ENCODE peak calls at places on chromosome 1, in ten cellular contexts. T is COR-L47; L is lower lobe of right lung; E is SK-N-DZ; Z is stimulated activated effector memory CD8-positive, alpha-beta T cell treated with anti-CD3 and anti-CD28 coated beads, Interleukin-12 subunit alpha, Interleukin-12 subunit beta, amount 100 ng/mL, for 72 hours; U is glutamatergic neuron; P is smooth muscle cell of the brain vasculature; V is T follicular helper cell; O is AG04450; F is T-helper 9 cell. D is an unnamed sample.

GRCh38 chr1:94661431-94661830 is 119.9 kb upstream of the F3 start:
- DNase-seq in L (no peak), P (no peak), T (no peak), Z (no peak), U (no peak), V (no peak), F (no peak), O (no peak), E (no peak), D (no peak)

GRCh38 chr1:22259581-22260282 is 116.8 kb upstream of the WNT4 start:
- DNase-seq in T (peak; percentile 72), P (peak; percentile 52), U (no peak), O (no peak), E (no peak), L (peak; percentile 68), V (no peak), F (no peak), Z (no peak), D (peak; percentile 14)

GRCh38 chr1:181442181-181442525 is 41.2 kb upstream of the CACNA1E start:
- DNase-seq in F (no peak), U (no peak), P (no peak), O (no peak), Z (no peak), E (no peak), V (no peak), T (no peak), L (no peak), D (no peak)

GRCh38 chr1:112034277-112034676 is 44.8 kb upstream of the KCND3 start:
- DNase-seq in Z (no peak), F (no peak), E (no peak), V (no peak), P (no peak), L (no peak), O (no peak), T (no peak), U (no peak), D (no peak)

GRCh38 chr1:87435484-87435883 is 106.8 kb downstream of the LMO4 start:
- DNase-seq in Z (no peak), U (no peak), T (no peak), V (no peak), P (no peak), O (no peak), E (no peak), F (no peak), L (no peak), D (no peak)

GRCh38 chr1:48807599-48808260 is 31.0 kb upstream of the BEND5 start:
- DNase-seq in Z (no peak), T (no peak), O (no peak), V (no peak), L (no peak), E (no peak), F (no peak), P (no peak), U (no peak), D (no peak)

GRCh38 chr1:156452863-156453262 is 47.7 kb downstream of the MEF2D start:
- DNase-seq in E (no peak), Z (no peak), L (no peak), O (no peak), U (no peak), P (no peak), V (no peak), T (no peak), F (no peak), D (no peak)

GRCh38 chr1:78892251-78892650 is 114.3 kb downstream of the ADGRL4 start:
- DNase-seq in V (no peak), U (no peak), P (no peak), F (no peak), L (no peak), E (no peak), O (no peak), T (no peak), Z (no peak), D (no peak)

GRCh38 chr1:185917646-185918045 is 183.5 kb downstream of the HMCN1 start:
- DNase-seq in U (no peak), F (no peak), T (no peak), L (no peak), O (peak; percentile 20), V (no peak), P (no peak), Z (no peak), E (no peak), D (peak; percentile 18)

GRCh38 chr1:189538271-189538670 is 939.4 kb downstream of the BRINP3 start:
- DNase-seq in F (no peak), L (no peak), O (no peak), E (no peak), V (no peak), T (no peak), P (no peak), U (no peak), Z (no peak), D (no peak)

GRCh38 chr1:53535846-53536245 is 76.6 kb downstream of the DMRTB1 start:
- DNase-seq in U (no peak), E (no peak), V (no peak), Z (no peak), P (no peak), F (no peak), T (no peak), O (no peak), L (no peak), D (peak; percentile 61)

GRCh38 chr1:33022650-33023200 is 14.0 kb downstream of the AK2 start:
- DNase-seq in Z (no peak), F (no peak), L (no peak), U (no peak), T (no peak), P (no peak), E (no peak), O (no peak), V (no peak), D (no peak)

GRCh38 chr1:5659606-5660005 is 332.6 kb downstream of the NPHP4 start:
- DNase-seq in T (no peak), P (no peak), E (no peak), O (no peak), Z (no peak), V (no peak), U (no peak), L (no peak), F (no peak), D (no peak)

GRCh38 chr1:43531906-43532584 is 1.4 kb downstream of the PTPRF start:
- DNase-seq in T (no peak), F (no peak), U (peak; percentile 27), L (no peak), P (no peak), O (no peak), E (no peak), V (no peak), Z (no peak), D (peak; percentile 23)

GRCh38 chr1:218474089-218474488 is 129.0 kb downstream of the TGFB2 start:
- DNase-seq in E (no peak), P (no peak), F (no peak), U (no peak), V (no peak), O (no peak), Z (no peak), L (no peak), T (no peak), D (no peak)

GRCh38 chr1:46532095-46532494 is 19.4 kb downstream of the KNCN start:
- DNase-seq in U (no peak), P (no peak), O (no peak), V (no peak), L (no peak), F (no peak), E (no peak), Z (peak; percentile 64), T (no peak), D (no peak)

GRCh38 chr1:43280683-43281082 is 4.7 kb downstream of the C1orf210 start:
- DNase-seq in P (no peak), Z (no peak), T (no peak), L (no peak), U (no peak), F (no peak), V (no peak), O (no peak), E (no peak), D (no peak)

GRCh38 chr1:66271216-66271903 is 262.6 kb upstream of the SGIP1 start:
- DNase-seq in T (peak; percentile 52), P (peak; percentile 90), O (peak; percentile 97), V (peak; percentile 32), E (peak; percentile 54), U (no peak), Z (no peak), L (peak; percentile 66), F (no peak), D (peak; percentile 98)

GRCh38 chr1:212987702-212988322 is 27.9 kb downstream of the ANGEL2 start:
- DNase-seq in O (peak; percentile 10), P (no peak), L (no peak), V (no peak), F (no peak), T (no peak), U (no peak), E (no peak), Z (no peak), D (peak; percentile 34)

GRCh38 chr1:79044974-79045650 is 38.6 kb upstream of the ADGRL4 start:
- DNase-seq in T (no peak), P (no peak), O (no peak), F (no peak), V (no peak), Z (no peak), E (no peak), L (no peak), U (peak; percentile 21), D (no peak)

GRCh38 chr1:170694172-170694926 is 30.4 kb downstream of the PRRX1 start:
- DNase-seq in O (no peak), V (no peak), U (no peak), L (no peak), P (no peak), F (no peak), T (no peak), Z (no peak), E (no peak), D (no peak)

GRCh38 chr1:153699116-153699515 is 20.6 kb downstream of the NPR1 start:
- DNase-seq in P (no peak), F (no peak), Z (no peak), L (no peak), T (no peak), V (no peak), O (no peak), E (no peak), U (no peak), D (peak; percentile 73)

GRCh38 chr1:32539584-32540571 is 651 bp downstream of the ZBTB8A start:
- DNase-seq in V (no peak), E (peak; percentile 10), F (no peak), T (peak; percentile 32), L (peak; percentile 53), O (no peak), U (peak; percentile 73), P (no peak), Z (peak; percentile 48), D (peak; percentile 65)

GRCh38 chr1:182794802-182795201 is 5.2 kb downstream of the NPL start:
- DNase-seq in E (no peak), T (no peak), P (no peak), O (no peak), Z (no peak), F (no peak), V (no peak), L (no peak), U (no peak), D (no peak)

GRCh38 chr1:56535362-56535761 is 44.0 kb downstream of the PLPP3 start:
- DNase-seq in T (no peak), F (no peak), U (no peak), V (no peak), E (no peak), L (no peak), O (no peak), Z (no peak), P (no peak), D (no peak)

GRCh38 chr1:234613128-234613875 is 3.3 kb upstream of the IRF2BP2 start:
- DNase-seq in U (no peak), L (no peak), P (no peak), V (no peak), Z (no peak), T (no peak), O (no peak), E (no peak), F (no peak), D (peak; percentile 61)

GRCh38 chr1:181817091-181817490 is 244.4 kb downstream of the ZNF648 start:
- DNase-seq in Z (no peak), T (no peak), O (no peak), U (no peak), V (no peak), F (no peak), P (no peak), E (no peak), L (no peak), D (no peak)

GRCh38 chr1:215958836-215959235 is 391.7 kb downstream of the KCTD3 start:
- DNase-seq in E (no peak), Z (no peak), L (no peak), F (no peak), T (no peak), P (no peak), V (no peak), U (no peak), O (no peak), D (peak; percentile 44)